ENCODE peak calls at places on chromosomes 5 and 9, in nine cellular contexts. One of them, this sample, is unnamed.

GRCh38 chr9:91500509-91501011 is 76.9 kb upstream of the NFIL3 start:
- DNase-seq in HS-27A: no peak
- DNase-seq in H4: peak
- DNase-seq in amniotic stem cell: peak
- DNase-seq in substantia nigra: no peak
- DNase-seq in HTR-8/SVneo: no peak
- DNase-seq in coronary artery: no peak
- DNase-seq in KBM-7: no peak
- DNase-seq in prostate gland: no peak
- DNase-seq in this sample: no peak

GRCh38 chr9:128684325-128685021 is 4.5 kb upstream of the SET start:
- DNase-seq in KBM-7: peak
- DNase-seq in prostate gland: peak
- DNase-seq in HS-27A: no peak
- DNase-seq in H4: no peak
- DNase-seq in HTR-8/SVneo: peak
- DNase-seq in amniotic stem cell: peak
- DNase-seq in coronary artery: no peak
- DNase-seq in substantia nigra: peak
- DNase-seq in this sample: peak

GRCh38 chr5:147971472-147971871 is 65.1 kb upstream of the C5orf46 start:
- DNase-seq in H4: no peak
- DNase-seq in amniotic stem cell: no peak
- DNase-seq in coronary artery: no peak
- DNase-seq in KBM-7: no peak
- DNase-seq in prostate gland: no peak
- DNase-seq in HTR-8/SVneo: no peak
- DNase-seq in HS-27A: no peak
- DNase-seq in substantia nigra: no peak
- DNase-seq in this sample: no peak

GRCh38 chr9:107813287-107813686 is 323.7 kb upstream of the KLF4 start:
- DNase-seq in coronary artery: no peak
- DNase-seq in prostate gland: no peak
- DNase-seq in KBM-7: no peak
- DNase-seq in HTR-8/SVneo: no peak
- DNase-seq in H4: no peak
- DNase-seq in amniotic stem cell: no peak
- DNase-seq in HS-27A: no peak
- DNase-seq in substantia nigra: no peak
- DNase-seq in this sample: no peak

GRCh38 chr5:14667290-14667689 is 2.8 kb downstream of the OTULIN start:
- DNase-seq in HTR-8/SVneo: no peak
- DNase-seq in HS-27A: no peak
- DNase-seq in amniotic stem cell: no peak
- DNase-seq in H4: no peak
- DNase-seq in substantia nigra: no peak
- DNase-seq in KBM-7: no peak
- DNase-seq in prostate gland: no peak
- DNase-seq in coronary artery: no peak
- DNase-seq in this sample: no peak

GRCh38 chr5:112923148-112923917 is 1.3 kb upstream of the REEP5 start:
- DNase-seq in substantia nigra: no peak
- DNase-seq in amniotic stem cell: no peak
- DNase-seq in coronary artery: no peak
- DNase-seq in HTR-8/SVneo: no peak
- DNase-seq in KBM-7: peak
- DNase-seq in HS-27A: no peak
- DNase-seq in H4: no peak
- DNase-seq in prostate gland: no peak
- DNase-seq in this sample: peak

GRCh38 chr5:16669776-16670175 is 53.0 kb upstream of the RETREG1 start:
- DNase-seq in amniotic stem cell: peak
- DNase-seq in coronary artery: no peak
- DNase-seq in HS-27A: no peak
- DNase-seq in H4: no peak
- DNase-seq in substantia nigra: no peak
- DNase-seq in prostate gland: no peak
- DNase-seq in HTR-8/SVneo: no peak
- DNase-seq in KBM-7: no peak
- DNase-seq in this sample: no peak

GRCh38 chr5:149667084-149667826 is 62.9 kb upstream of the PPARGC1B start:
- DNase-seq in HTR-8/SVneo: no peak
- DNase-seq in prostate gland: no peak
- DNase-seq in amniotic stem cell: no peak
- DNase-seq in KBM-7: peak
- DNase-seq in HS-27A: no peak
- DNase-seq in substantia nigra: no peak
- DNase-seq in coronary artery: no peak
- DNase-seq in H4: no peak
- DNase-seq in this sample: no peak